ENCODE peak calls at places on chromosome 16, in six cellular contexts. C is CD8-positive, alpha-beta memory T cell; I is AG04450; T is IMR-90; E is cardiac fibroblast; B is uterus. S is an unnamed sample.

GRCh38 chr16:72291531-72291981 is 119.6 kb upstream of the PMFBP1 start:
- DNase-seq in T (peak; percentile 94), I (peak; percentile 70), C (no peak), B (no peak), E (peak; percentile 94), S (peak; percentile 91)

GRCh38 chr16:21222495-21223337 is 10.8 kb upstream of the ANKS4B start:
- DNase-seq in C (no peak), T (no peak), B (no peak), I (no peak), E (no peak), S (no peak)

GRCh38 chr16:75622762-75623605 is at the start of gene ADAT1:
- DNase-seq in I (peak; percentile 94), T (peak; percentile 98), B (peak; percentile 98), E (peak; percentile 98), C (peak; percentile 98), S (peak; percentile 93)

GRCh38 chr16:72302352-72302751 is 130.4 kb upstream of the PMFBP1 start:
- DNase-seq in I (no peak), T (no peak), E (no peak), C (no peak), B (no peak), S (no peak)

GRCh38 chr16:11253995-11254912 is 1.8 kb downstream of the SOCS1 start:
- DNase-seq in C (no peak), I (no peak), B (no peak), T (peak; percentile 16), E (no peak), S (no peak)

GRCh38 chr16:20332411-20332810 is 5.1 kb upstream of the GP2 start:
- DNase-seq in E (no peak), C (no peak), T (no peak), B (no peak), I (no peak), S (no peak)

GRCh38 chr16:77111057-77111456 is 79.9 kb upstream of the MON1B start:
- DNase-seq in B (no peak), I (no peak), T (no peak), E (no peak), C (no peak), S (no peak)

GRCh38 chr16:450800-451512 is 25.5 kb downstream of the RAB11FIP3 start:
- DNase-seq in E (peak; percentile 24), T (no peak), C (no peak), B (no peak), I (no peak), S (no peak)

GRCh38 chr16:80837421-80838263 is 33.2 kb upstream of the CDYL2 start:
- DNase-seq in I (no peak), B (no peak), E (no peak), T (no peak), C (no peak), S (no peak)

GRCh38 chr16:87642491-87642890 is 40.2 kb downstream of the JPH3 start:
- DNase-seq in B (no peak), I (no peak), E (no peak), T (no peak), C (no peak), S (no peak)

GRCh38 chr16:86827521-86827920 is 249.2 kb downstream of the FOXL1 start:
- DNase-seq in C (no peak), I (no peak), T (no peak), E (no peak), B (no peak), S (no peak)

GRCh38 chr16:30777591-30778297 is 9.3 kb downstream of the ZNF629 start:
- DNase-seq in E (no peak), I (no peak), B (no peak), T (no peak), C (no peak), S (no peak)

GRCh38 chr16:66668777-66669444 is 27.6 kb downstream of the CMTM4 start:
- DNase-seq in T (peak; percentile 66), B (no peak), C (no peak), E (peak; percentile 39), I (no peak), S (peak; percentile 35)

GRCh38 chr16:66667944-66668343 is 28.6 kb downstream of the CMTM4 start:
- DNase-seq in I (no peak), T (no peak), E (no peak), C (no peak), B (no peak), S (no peak)

GRCh38 chr16:66673691-66674090 is 22.9 kb downstream of the CMTM4 start:
- DNase-seq in C (no peak), E (no peak), I (no peak), B (no peak), T (no peak), S (no peak)

DNA sequence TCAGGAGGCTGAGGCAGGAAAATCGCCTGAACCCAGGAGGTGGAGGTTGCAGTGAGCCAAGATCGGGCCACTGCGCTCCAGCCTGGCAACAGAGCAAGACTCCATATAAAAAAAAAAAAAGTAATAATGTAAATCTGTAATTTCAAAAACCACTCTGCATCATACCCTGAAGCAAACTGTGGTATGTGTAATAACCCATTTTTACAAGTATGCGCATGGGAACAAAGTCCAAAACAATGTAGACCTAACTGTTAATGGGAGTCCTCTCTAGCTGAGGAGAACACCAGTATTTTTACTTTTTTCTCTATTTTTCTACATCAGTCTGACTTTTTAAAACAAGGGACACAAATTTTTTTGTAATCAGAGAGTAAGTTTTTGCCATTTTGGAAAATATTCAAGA is 25.9 kb downstream of the CMTM4 start:
- DNase-seq in E (no peak), T (no peak), I (no peak), C (no peak), B (no peak), S (no peak)
- H3K4me3 ChIP-seq in E (no peak overlapping the region), T (no peak overlapping the region), I (no peak overlapping the region), C (no peak overlapping the region), B (no peak overlapping the region), S (no peak overlapping the region)

GRCh38 chr16:56636616-56637413 is 1.7 kb upstream of the MT1A start:
- DNase-seq in E (no peak), I (no peak), T (no peak), B (no peak), C (no peak), S (no peak)

GRCh38 chr16:56635441-56635967 is 3.0 kb upstream of the MT1A start:
- DNase-seq in T (no peak), B (no peak), C (no peak), E (no peak), I (no peak), S (no peak)

GRCh38 chr16:56633535-56633934 is 1.1 kb downstream of the MT1M start:
- DNase-seq in E (no peak), I (no peak), C (no peak), T (no peak), B (no peak), S (no peak)

GRCh38 chr16:56632848-56633365 is 448 bp downstream of the MT1M start:
- DNase-seq in C (no peak), I (no peak), T (no peak), E (no peak), B (no peak), S (no peak)

GRCh38 chr16:56634715-56635440 is 2.4 kb downstream of the MT1M start:
- DNase-seq in I (no peak), E (no peak), B (no peak), T (no peak), C (no peak), S (no peak)
- H3K4me3 ChIP-seq in I (peak overlapping the region; percentile 38), E (no peak overlapping the region), B (no peak overlapping the region), T (peak overlapping the region; percentile 3), C (peak overlapping the region; percentile 11), S (peak overlapping the region; percentile 27)

GRCh38 chr16:2468725-2469398 is 2.2 kb upstream of the NTN3 start:
- DNase-seq in T (no peak), C (no peak), E (no peak), B (no peak), I (no peak), S (no peak)

GRCh38 chr16:2468142-2468724 is 2.9 kb upstream of the NTN3 start:
- DNase-seq in T (peak; percentile 11), C (no peak), I (no peak), E (no peak), B (no peak), S (no peak)

GRCh38 chr16:2465653-2466415 is 5.3 kb upstream of the NTN3 start:
- DNase-seq in C (no peak), E (no peak), B (no peak), I (no peak), T (no peak), S (no peak)

GRCh38 chr16:2466667-2467300 is 4.3 kb upstream of the NTN3 start:
- DNase-seq in C (no peak), I (no peak), B (no peak), T (no peak), E (no peak), S (no peak)

DNA sequence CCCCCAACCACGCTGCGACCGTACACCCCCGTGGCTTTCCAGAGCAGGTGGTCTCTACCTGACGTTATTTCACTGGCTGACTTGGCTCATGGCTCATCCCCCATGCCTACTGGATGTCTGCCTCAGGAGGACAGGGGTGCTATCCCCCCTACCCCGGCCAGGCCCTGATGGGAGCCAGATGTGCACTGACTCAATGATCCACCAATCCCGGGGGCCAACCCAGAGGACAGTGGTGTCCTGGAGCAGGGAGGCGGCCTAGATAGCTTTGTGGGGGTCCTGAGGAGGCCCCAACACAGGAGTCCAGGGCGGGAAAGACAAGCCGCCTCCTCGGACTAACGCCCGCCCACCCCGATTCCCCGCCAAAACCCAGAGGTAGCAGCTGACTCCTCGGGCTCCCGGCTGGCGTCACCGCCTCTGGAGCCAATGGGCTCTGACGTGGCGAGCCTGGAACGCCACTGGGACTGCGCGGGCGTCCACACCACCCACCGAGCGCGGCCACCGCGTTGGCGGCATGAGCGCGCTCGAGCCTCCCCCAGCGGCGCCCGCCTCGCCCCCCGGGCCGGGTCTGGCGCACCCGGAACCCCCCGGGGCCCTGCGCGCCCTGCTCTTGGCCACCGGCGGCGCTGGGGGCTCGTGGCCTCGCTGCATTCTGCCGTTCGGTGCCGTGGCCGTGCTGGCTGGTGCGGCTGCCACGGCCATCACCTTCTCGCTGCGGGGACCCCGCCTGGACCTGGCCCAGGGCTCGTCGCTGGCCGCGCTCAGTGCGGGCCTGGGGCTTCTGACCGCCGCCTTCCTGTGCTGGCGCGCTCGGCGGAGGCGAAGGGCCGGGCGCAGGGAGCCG is 3.6 kb upstream of the NTN3 start:
- DNase-seq in C (no peak), T (peak; percentile 72), B (peak; percentile 78), I (no peak), E (peak; percentile 76), S (peak; percentile 25)
- H3K4me3 ChIP-seq in C (no peak overlapping the region), T (peak overlapping the region; percentile 50), B (peak overlapping the region; percentile 42), I (peak overlapping the region; percentile 56), E (peak overlapping the region; percentile 49), S (peak overlapping the region; percentile 52)

GRCh38 chr16:83935005-83935857 is 17.8 kb upstream of the OSGIN1 start:
- DNase-seq in E (no peak), B (no peak), C (no peak), T (no peak), I (no peak), S (no peak)

GRCh38 chr16:83936581-83937165 is 16.4 kb upstream of the OSGIN1 start:
- DNase-seq in E (no peak), B (no peak), I (no peak), T (no peak), C (no peak), S (no peak)

GRCh38 chr16:83935858-83936255 is 17.2 kb upstream of the OSGIN1 start:
- DNase-seq in E (no peak), I (no peak), B (no peak), T (no peak), C (no peak), S (no peak)

GRCh38 chr16:83937922-83938875 is 14.8 kb upstream of the OSGIN1 start:
- DNase-seq in I (no peak), B (no peak), T (no peak), C (no peak), E (no peak), S (no peak)

DNA sequence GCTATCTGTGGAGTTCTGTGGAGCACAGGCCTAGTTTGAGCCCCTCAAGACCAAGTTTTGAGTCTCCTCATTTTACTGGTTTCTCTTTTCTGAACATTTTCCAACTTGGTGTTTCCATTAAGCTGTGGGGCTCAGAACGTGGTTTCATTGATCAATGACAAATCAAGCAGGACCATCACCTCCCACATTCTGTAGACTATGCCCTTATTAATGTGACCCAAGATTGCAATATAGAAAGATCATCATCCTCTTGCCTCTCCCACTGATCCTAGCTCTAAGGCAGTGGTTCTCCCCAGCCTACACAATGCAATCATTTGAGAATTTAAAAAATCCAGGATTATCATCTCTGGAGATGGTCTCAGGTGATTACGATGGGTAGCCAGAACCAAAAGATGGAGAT is 15.8 kb upstream of the OSGIN1 start:
- DNase-seq in E (no peak), B (no peak), C (no peak), I (no peak), T (no peak), S (no peak)
- H3K4me3 ChIP-seq in E (no peak overlapping the region), B (no peak overlapping the region), C (no peak overlapping the region), I (no peak overlapping the region), T (no peak overlapping the region), S (no peak overlapping the region)